ENCODE peak calls at places on chromosomes 12 and 14, in four cellular contexts. Q is colonic mucosa, L is A549, Y is cardiac fibroblast. O is an unnamed sample.

GRCh38 chr14:95134304-95134933 is 22.9 kb downstream of the DICER1 start:
- DNase-seq in Y (peak; percentile 73), L (no peak), Q (no peak), O (no peak)

GRCh38 chr14:96167224-96168148 is 37.2 kb upstream of the BDKRB2 start:
- DNase-seq in Q (peak; percentile 41), Y (peak; percentile 67), L (peak; percentile 85), O (no peak)

GRCh38 chr12:102917026-102917787 is at the start of gene PAH:
- DNase-seq in Q (peak; percentile 17), L (no peak), Y (no peak), O (no peak)

GRCh38 chr14:76115010-76115422 is 36.7 kb upstream of the GPATCH2L start:
- DNase-seq in Y (no peak), Q (no peak), L (no peak), O (no peak)

GRCh38 chr12:101616027-101616494 is 21.3 kb downstream of the MYBPC1 start:
- DNase-seq in L (no peak), Q (peak; percentile 49), Y (peak; percentile 7), O (no peak)

GRCh38 chr14:68137704-68138619 is 318.4 kb downstream of the RAD51B start:
- DNase-seq in Q (peak; percentile 34), Y (peak; percentile 99), L (peak; percentile 69), O (peak; percentile 38)

GRCh38 chr12:56671608-56672007 is 16.5 kb downstream of the PTGES3 start:
- DNase-seq in L (no peak), Q (no peak), Y (no peak), O (no peak)

GRCh38 chr14:74503256-74503972 is 9.8 kb downstream of the ISCA2 start:
- DNase-seq in Y (no peak), L (no peak), Q (no peak), O (no peak)

GRCh38 chr12:6443361-6443983 is 1.3 kb upstream of the CD27 start:
- DNase-seq in L (no peak), Q (no peak), Y (no peak), O (no peak)

GRCh38 chr14:60160422-60160821 is 4.8 kb downstream of the DHRS7 start:
- DNase-seq in Q (no peak), Y (no peak), L (no peak), O (no peak)

GRCh38 chr14:102316746-102317563 is 2.6 kb upstream of the ZNF839 start:
- DNase-seq in Q (peak; percentile 94), L (peak; percentile 86), Y (peak; percentile 95), O (peak; percentile 93)

GRCh38 chr14:66066991-66067788 is 419.0 kb upstream of the CCDC196 start:
- DNase-seq in L (no peak), Y (peak; percentile 33), Q (no peak), O (no peak)

GRCh38 chr14:103107941-103108748 is 13.6 kb downstream of the EXOC3L4 start:
- DNase-seq in Q (no peak), L (no peak), Y (no peak), O (no peak)

GRCh38 chr12:68976304-68976915 is 43.4 kb upstream of the CPM start:
- DNase-seq in L (no peak), Y (no peak), Q (no peak), O (no peak)

GRCh38 chr12:98968896-98969295 is 323.8 kb downstream of the APAF1 start:
- DNase-seq in Q (no peak), Y (no peak), L (no peak), O (no peak)

GRCh38 chr12:24562761-24563392 is 386.0 kb downstream of the BCAT1 start:
- DNase-seq in Y (peak; percentile 57), Q (no peak), L (peak; percentile 12), O (no peak)

GRCh38 chr14:101873401-101873800 is 91.0 kb upstream of the DYNC1H1 start:
- DNase-seq in Y (no peak), Q (no peak), L (no peak), O (no peak)

GRCh38 chr14:99560946-99561683 is 42.9 kb downstream of the CCDC85C start:
- DNase-seq in L (no peak), Y (no peak), Q (no peak), O (no peak)

GRCh38 chr12:95208678-95209077 is 8.6 kb downstream of the FGD6 start:
- DNase-seq in Q (no peak), Y (no peak), L (no peak), O (no peak)

GRCh38 chr12:48969847-48970701 is 1.5 kb downstream of the WNT10B start:
- DNase-seq in L (no peak), Q (no peak), Y (no peak), O (no peak)

GRCh38 chr12:98074286-98074685 is 441.1 kb upstream of the TMPO start:
- DNase-seq in Y (no peak), L (no peak), Q (no peak), O (no peak)

GRCh38 chr14:67762051-67762450 is 54.3 kb downstream of the ZFYVE26 start:
- DNase-seq in Y (no peak), Q (no peak), L (no peak), O (no peak)

GRCh38 chr14:75295061-75295461 is 16.4 kb downstream of the FOS start:
- DNase-seq in Q (peak; percentile 87), L (peak; percentile 81), Y (peak; percentile 50), O (peak; percentile 69)

GRCh38 chr12:100491104-100491503 is 17.4 kb downstream of the NR1H4 start:
- DNase-seq in L (no peak), Q (no peak), Y (no peak), O (no peak)

GRCh38 chr12:130920711-130921381 is 32.9 kb upstream of the ADGRD1 start:
- DNase-seq in L (no peak), Q (peak; percentile 55), Y (peak; percentile 81), O (peak; percentile 93)

GRCh38 chr12:59383426-59383822 is 212.4 kb upstream of the SLC16A7 start:
- DNase-seq in Q (no peak), Y (peak; percentile 48), L (no peak), O (no peak)

GRCh38 chr14:71665157-71665556 is 267.1 kb upstream of the RGS6 start:
- DNase-seq in L (no peak), Q (no peak), Y (peak; percentile 95), O (no peak)

GRCh38 chr14:19729763-19730162 is 13.6 kb upstream of the OR4Q3 start:
- DNase-seq in Y (no peak), Q (no peak), L (no peak), O (no peak)

DNA sequence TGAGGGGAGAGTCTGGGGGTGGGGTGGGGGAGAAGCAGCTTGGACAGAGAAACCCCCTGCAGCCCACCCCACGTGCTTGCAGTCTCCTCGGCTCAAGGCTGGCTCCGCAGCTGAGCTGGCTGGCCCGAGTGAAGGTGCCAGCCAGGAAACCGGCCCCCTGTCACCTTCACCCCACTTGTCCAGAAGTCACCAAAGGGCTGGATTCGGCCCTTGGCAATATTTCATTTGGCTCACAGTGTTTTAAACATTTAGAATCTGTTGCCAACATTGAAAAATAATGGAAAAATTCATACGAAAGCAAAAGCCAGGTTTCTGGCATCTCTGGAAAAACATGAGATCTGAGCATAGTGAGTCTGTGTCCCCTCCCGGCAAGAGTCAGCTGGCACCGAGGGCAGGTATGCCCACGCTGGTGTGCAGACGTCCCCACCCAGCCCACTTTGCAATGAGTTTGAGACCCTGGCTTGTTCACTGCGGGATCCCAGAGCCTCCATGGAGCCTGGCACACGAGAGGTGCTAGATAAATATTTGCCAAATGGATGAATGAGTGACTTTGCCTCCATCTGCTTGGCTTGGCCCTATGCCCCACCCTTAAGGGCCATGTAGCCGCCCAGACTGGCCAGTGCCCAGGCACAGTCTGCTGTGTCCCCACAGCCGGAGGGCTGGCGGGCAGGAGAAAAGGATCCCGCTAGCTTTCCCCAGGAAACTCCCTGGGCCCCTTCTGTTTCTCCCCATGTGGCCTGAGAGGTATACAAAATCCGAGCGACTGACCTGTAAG is 18.2 kb downstream of the MSI1 start:
- DNase-seq in L (no peak), Q (no peak), Y (no peak), O (peak; percentile 67)
- TF ChIP-seq CTCF in L (no peak), Q (no peak), Y (no peak), O (no peak)

DNA sequence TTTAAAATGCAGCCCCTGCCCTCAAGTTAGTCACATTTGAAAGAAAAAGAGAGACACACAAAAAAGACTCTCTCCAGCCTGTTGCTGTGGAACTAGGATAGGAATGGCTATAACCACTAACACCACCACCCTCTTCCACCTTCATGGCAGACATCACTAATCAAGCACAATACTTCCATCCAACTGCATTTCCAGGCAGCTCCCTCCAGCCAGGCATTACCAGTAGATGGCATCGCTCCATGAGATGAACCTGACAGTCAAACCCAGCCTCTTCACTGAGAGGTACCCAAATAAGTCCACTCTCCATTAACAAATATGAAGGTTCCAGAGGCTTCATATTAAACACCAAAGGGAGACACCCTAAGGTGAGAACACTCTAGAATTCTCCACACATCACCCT is 24.4 kb downstream of the SLC8B1 start:
- DNase-seq in L (no peak), Q (no peak), Y (no peak), O (no peak)
- TF ChIP-seq CTCF in L (peak; percentile 27), Q (no peak), Y (no peak), O (no peak)

GRCh38 chr12:111638576-111638975 is 39.5 kb upstream of the ATXN2 start:
- DNase-seq in Y (no peak), Q (no peak), L (no peak), O (no peak)

GRCh38 chr12:111643428-111643826 is 42.3 kb downstream of the BRAP start:
- DNase-seq in L (no peak), Y (peak; percentile 28), Q (peak; percentile 56), O (no peak)

GRCh38 chr12:111640498-111640897 is 41.4 kb upstream of the ATXN2 start:
- DNase-seq in Y (no peak), L (no peak), Q (no peak), O (no peak)

GRCh38 chr12:111645433-111645832 is 40.3 kb downstream of the BRAP start:
- DNase-seq in Q (no peak), Y (peak; percentile 50), L (no peak), O (peak; percentile 48)

GRCh38 chr12:111642681-111643427 is 42.9 kb downstream of the BRAP start:
- DNase-seq in Q (no peak), L (no peak), Y (no peak), O (no peak)
- TF ChIP-seq CTCF in Q (no peak), L (no peak), Y (no peak), O (no peak)

GRCh38 chr12:57898308-57898970 is 42.9 kb upstream of the ATP23 start:
- DNase-seq in Y (peak; percentile 17), L (no peak), Q (peak; percentile 44), O (no peak)

GRCh38 chr12:57896139-57896436 is 45.3 kb upstream of the ATP23 start:
- DNase-seq in Y (peak; percentile 33), L (no peak), Q (peak; percentile 31), O (no peak)

GRCh38 chr12:57897296-57897974 is 43.9 kb upstream of the ATP23 start:
- DNase-seq in Q (no peak), L (no peak), Y (no peak), O (no peak)

GRCh38 chr12:57895337-57896138 is 45.8 kb upstream of the ATP23 start:
- DNase-seq in Q (no peak), Y (no peak), L (no peak), O (no peak)

DNA sequence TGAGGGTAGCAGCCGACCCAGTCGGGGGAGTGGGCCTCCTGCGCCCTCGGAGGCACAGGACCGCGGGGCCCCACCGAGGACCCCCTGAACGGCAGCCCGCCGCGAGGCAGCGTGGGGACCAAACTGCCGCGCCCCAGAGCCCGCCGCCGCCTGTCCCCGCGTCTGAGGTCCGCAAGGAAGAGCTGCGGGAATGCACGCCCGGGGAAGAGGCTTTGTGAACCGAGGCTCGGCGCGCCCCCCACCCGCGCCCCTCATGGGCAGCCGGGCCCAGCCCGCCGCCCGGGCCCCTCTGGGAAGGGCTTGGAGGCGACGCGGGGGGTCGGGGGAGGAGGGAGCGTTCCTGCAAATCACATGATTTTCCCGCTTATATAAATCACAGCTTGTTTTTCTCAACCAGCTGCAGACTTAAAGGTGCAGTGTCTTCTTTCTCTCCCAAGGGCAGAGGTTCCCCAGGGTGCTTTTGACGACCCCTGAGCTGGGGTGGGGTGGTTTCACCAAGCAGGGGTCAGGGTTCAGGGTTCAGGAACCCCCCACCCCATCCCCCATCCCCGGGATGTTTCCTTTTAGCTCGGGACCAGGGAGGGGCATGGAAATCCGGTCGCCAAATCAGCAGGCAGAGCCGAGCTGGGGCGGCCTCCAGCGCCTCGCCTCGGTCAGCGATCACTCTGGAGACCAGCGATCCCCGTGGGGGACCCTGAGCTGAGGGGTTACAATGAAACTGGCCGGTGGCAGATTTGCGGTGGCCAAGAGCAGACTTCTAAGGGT is 44.7 kb upstream of the ATP23 start:
- DNase-seq in Q (peak; percentile 83), L (peak; percentile 62), Y (peak; percentile 74), O (peak; percentile 64)
- TF ChIP-seq CTCF in Q (no peak), L (peak; percentile 45), Y (peak; percentile 35), O (no peak)

O was measured in lung.